ENCODE peak calls at places on chromosomes 7 and 10, in eight cellular contexts. One of them, this sample, is unnamed.

GRCh38 chr7:131231381-131232220 is 96.1 kb upstream of the MKLN1 start:
- DNase-seq in brain microvascular endothelial cell: peak
- DNase-seq in cardiac muscle cell: peak
- DNase-seq in psoas muscle: no peak
- DNase-seq in breast epithelium: no peak
- DNase-seq in sigmoid colon: peak
- DNase-seq in mesenchymal stem cell: peak
- DNase-seq in body of pancreas: no peak
- DNase-seq in this sample: no peak

GRCh38 chr10:73650537-73651331 is 5.1 kb downstream of the SYNPO2L start:
- DNase-seq in brain microvascular endothelial cell: peak
- DNase-seq in cardiac muscle cell: peak
- DNase-seq in psoas muscle: peak
- DNase-seq in breast epithelium: no peak
- DNase-seq in sigmoid colon: no peak
- DNase-seq in mesenchymal stem cell: peak
- DNase-seq in body of pancreas: no peak
- DNase-seq in this sample: peak

GRCh38 chr7:148079206-148079605 is 511.4 kb upstream of the C7orf33 start:
- DNase-seq in brain microvascular endothelial cell: no peak
- DNase-seq in cardiac muscle cell: no peak
- DNase-seq in psoas muscle: no peak
- DNase-seq in breast epithelium: no peak
- DNase-seq in sigmoid colon: no peak
- DNase-seq in mesenchymal stem cell: no peak
- DNase-seq in body of pancreas: no peak
- DNase-seq in this sample: no peak

GRCh38 chr7:136957391-136957790 is 88.9 kb downstream of the CHRM2 start:
- DNase-seq in brain microvascular endothelial cell: peak
- DNase-seq in cardiac muscle cell: no peak
- DNase-seq in psoas muscle: no peak
- DNase-seq in breast epithelium: no peak
- DNase-seq in sigmoid colon: no peak
- DNase-seq in mesenchymal stem cell: peak
- DNase-seq in body of pancreas: no peak
- DNase-seq in this sample: no peak

GRCh38 chr10:4120454-4120853 is 335.4 kb upstream of the KLF6 start:
- DNase-seq in brain microvascular endothelial cell: no peak
- DNase-seq in cardiac muscle cell: no peak
- DNase-seq in psoas muscle: no peak
- DNase-seq in breast epithelium: no peak
- DNase-seq in sigmoid colon: no peak
- DNase-seq in mesenchymal stem cell: peak
- DNase-seq in body of pancreas: no peak
- DNase-seq in this sample: no peak

GRCh38 chr7:44891372-44891771 is 6.0 kb upstream of the PURB start:
- DNase-seq in brain microvascular endothelial cell: no peak
- DNase-seq in cardiac muscle cell: no peak
- DNase-seq in psoas muscle: no peak
- DNase-seq in breast epithelium: no peak
- DNase-seq in sigmoid colon: no peak
- DNase-seq in mesenchymal stem cell: no peak
- DNase-seq in body of pancreas: no peak
- DNase-seq in this sample: no peak

GRCh38 chr10:119209050-119209735 is 1.8 kb downstream of the GRK5 start:
- DNase-seq in brain microvascular endothelial cell: peak
- DNase-seq in cardiac muscle cell: peak
- DNase-seq in psoas muscle: peak
- DNase-seq in breast epithelium: peak
- DNase-seq in sigmoid colon: peak
- DNase-seq in mesenchymal stem cell: peak
- DNase-seq in body of pancreas: peak
- DNase-seq in this sample: no peak

GRCh38 chr7:12322903-12323300 is 80.8 kb downstream of the VWDE start:
- DNase-seq in brain microvascular endothelial cell: no peak
- DNase-seq in cardiac muscle cell: no peak
- DNase-seq in psoas muscle: no peak
- DNase-seq in breast epithelium: no peak
- DNase-seq in sigmoid colon: no peak
- DNase-seq in mesenchymal stem cell: no peak
- DNase-seq in body of pancreas: no peak
- DNase-seq in this sample: no peak

GRCh38 chr10:77010430-77010829 is 627.2 kb downstream of the KCNMA1 start:
- DNase-seq in brain microvascular endothelial cell: no peak
- DNase-seq in cardiac muscle cell: no peak
- DNase-seq in psoas muscle: no peak
- DNase-seq in breast epithelium: no peak
- DNase-seq in sigmoid colon: no peak
- DNase-seq in mesenchymal stem cell: no peak
- DNase-seq in body of pancreas: no peak
- DNase-seq in this sample: no peak

GRCh38 chr7:138833596-138833995 is 35.6 kb upstream of the ATP6V0A4 start:
- DNase-seq in brain microvascular endothelial cell: no peak
- DNase-seq in cardiac muscle cell: no peak
- DNase-seq in psoas muscle: no peak
- DNase-seq in breast epithelium: no peak
- DNase-seq in sigmoid colon: no peak
- DNase-seq in mesenchymal stem cell: no peak
- DNase-seq in body of pancreas: no peak
- DNase-seq in this sample: no peak

GRCh38 chr10:131142446-131143380 is 168.8 kb downstream of the TCERG1L start:
- DNase-seq in brain microvascular endothelial cell: no peak
- DNase-seq in cardiac muscle cell: no peak
- DNase-seq in psoas muscle: no peak
- DNase-seq in breast epithelium: peak
- DNase-seq in sigmoid colon: no peak
- DNase-seq in mesenchymal stem cell: no peak
- DNase-seq in body of pancreas: no peak
- DNase-seq in this sample: no peak

GRCh38 chr10:19250542-19250941 is 201.9 kb downstream of the MALRD1 start:
- DNase-seq in brain microvascular endothelial cell: peak
- DNase-seq in cardiac muscle cell: peak
- DNase-seq in psoas muscle: no peak
- DNase-seq in breast epithelium: no peak
- DNase-seq in sigmoid colon: no peak
- DNase-seq in mesenchymal stem cell: no peak
- DNase-seq in body of pancreas: no peak
- DNase-seq in this sample: no peak

GRCh38 chr7:86939197-86939814 is 120.1 kb downstream of the ELAPOR2 start:
- DNase-seq in brain microvascular endothelial cell: peak
- DNase-seq in cardiac muscle cell: peak
- DNase-seq in psoas muscle: no peak
- DNase-seq in breast epithelium: no peak
- DNase-seq in sigmoid colon: no peak
- DNase-seq in mesenchymal stem cell: peak
- DNase-seq in body of pancreas: peak
- DNase-seq in this sample: peak

GRCh38 chr10:78769526-78769925 is 299.2 kb upstream of the ZMIZ1 start:
- DNase-seq in brain microvascular endothelial cell: no peak
- DNase-seq in cardiac muscle cell: no peak
- DNase-seq in psoas muscle: peak
- DNase-seq in breast epithelium: peak
- DNase-seq in sigmoid colon: no peak
- DNase-seq in mesenchymal stem cell: no peak
- DNase-seq in body of pancreas: no peak
- DNase-seq in this sample: no peak

DNA sequence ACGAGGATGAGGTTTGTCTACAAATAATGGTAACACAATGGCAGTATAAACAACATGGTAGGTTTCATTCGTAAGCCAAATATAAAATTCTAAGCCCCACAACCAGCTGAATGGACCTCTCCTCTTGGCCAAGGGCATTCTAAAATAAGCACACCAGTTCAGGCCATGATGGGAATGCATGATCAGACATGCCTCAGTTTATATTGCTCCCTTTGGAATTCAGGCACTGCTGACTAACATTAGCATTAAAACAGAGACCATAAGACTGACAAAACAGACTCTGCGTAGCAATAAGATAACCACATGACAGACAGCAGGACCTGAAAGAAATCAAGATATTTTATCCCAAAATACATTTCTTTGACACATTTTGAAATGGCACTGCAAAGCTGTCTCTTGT is 125.8 kb downstream of the FAM107B start:
- DNase-seq in brain microvascular endothelial cell: no peak
- DNase-seq in cardiac muscle cell: no peak
- DNase-seq in psoas muscle: no peak
- DNase-seq in breast epithelium: no peak
- DNase-seq in sigmoid colon: no peak
- DNase-seq in mesenchymal stem cell: no peak
- DNase-seq in body of pancreas: no peak
- DNase-seq in this sample: no peak
- H3K4me3 ChIP-seq in brain microvascular endothelial cell: no peak
- H3K4me3 ChIP-seq in cardiac muscle cell: no peak
- H3K4me3 ChIP-seq in psoas muscle: no peak
- H3K4me3 ChIP-seq in breast epithelium: no peak
- H3K4me3 ChIP-seq in sigmoid colon: no peak
- H3K4me3 ChIP-seq in mesenchymal stem cell: no peak
- H3K4me3 ChIP-seq in body of pancreas: no peak
- H3K4me3 ChIP-seq in this sample: no peak

GRCh38 chr7:40965016-40965415 is 737.9 kb downstream of the INHBA start:
- DNase-seq in brain microvascular endothelial cell: no peak
- DNase-seq in cardiac muscle cell: no peak
- DNase-seq in psoas muscle: no peak
- DNase-seq in breast epithelium: no peak
- DNase-seq in sigmoid colon: no peak
- DNase-seq in mesenchymal stem cell: no peak
- DNase-seq in body of pancreas: no peak
- DNase-seq in this sample: no peak

GRCh38 chr7:40964610-40965009 is 738.3 kb downstream of the INHBA start:
- DNase-seq in brain microvascular endothelial cell: no peak
- DNase-seq in cardiac muscle cell: no peak
- DNase-seq in psoas muscle: no peak
- DNase-seq in breast epithelium: no peak
- DNase-seq in sigmoid colon: no peak
- DNase-seq in mesenchymal stem cell: no peak
- DNase-seq in body of pancreas: no peak
- DNase-seq in this sample: no peak

GRCh38 chr7:40969641-40970040 is 733.2 kb downstream of the INHBA start:
- DNase-seq in brain microvascular endothelial cell: no peak
- DNase-seq in cardiac muscle cell: no peak
- DNase-seq in psoas muscle: no peak
- DNase-seq in breast epithelium: no peak
- DNase-seq in sigmoid colon: no peak
- DNase-seq in mesenchymal stem cell: no peak
- DNase-seq in body of pancreas: no peak
- DNase-seq in this sample: no peak

GRCh38 chr7:40966693-40967092 is 736.2 kb downstream of the INHBA start:
- DNase-seq in brain microvascular endothelial cell: no peak
- DNase-seq in cardiac muscle cell: no peak
- DNase-seq in psoas muscle: no peak
- DNase-seq in breast epithelium: no peak
- DNase-seq in sigmoid colon: no peak
- DNase-seq in mesenchymal stem cell: no peak
- DNase-seq in body of pancreas: no peak
- DNase-seq in this sample: no peak

GRCh38 chr7:40965745-40966144 is 737.1 kb downstream of the INHBA start:
- DNase-seq in brain microvascular endothelial cell: no peak
- DNase-seq in cardiac muscle cell: no peak
- DNase-seq in psoas muscle: no peak
- DNase-seq in breast epithelium: no peak
- DNase-seq in sigmoid colon: no peak
- DNase-seq in mesenchymal stem cell: no peak
- DNase-seq in body of pancreas: no peak
- DNase-seq in this sample: no peak
- H3K4me3 ChIP-seq in brain microvascular endothelial cell: no peak
- H3K4me3 ChIP-seq in cardiac muscle cell: no peak
- H3K4me3 ChIP-seq in psoas muscle: no peak
- H3K4me3 ChIP-seq in breast epithelium: no peak
- H3K4me3 ChIP-seq in sigmoid colon: no peak
- H3K4me3 ChIP-seq in mesenchymal stem cell: no peak
- H3K4me3 ChIP-seq in body of pancreas: no peak
- H3K4me3 ChIP-seq in this sample: no peak

GRCh38 chr7:149147072-149147729 is at the start of gene ZNF398:
- DNase-seq in brain microvascular endothelial cell: peak
- DNase-seq in cardiac muscle cell: peak
- DNase-seq in psoas muscle: peak
- DNase-seq in breast epithelium: peak
- DNase-seq in sigmoid colon: peak
- DNase-seq in mesenchymal stem cell: peak
- DNase-seq in body of pancreas: peak
- DNase-seq in this sample: peak

GRCh38 chr7:149154021-149154420 is 6.8 kb downstream of the ZNF398 start:
- DNase-seq in brain microvascular endothelial cell: no peak
- DNase-seq in cardiac muscle cell: no peak
- DNase-seq in psoas muscle: no peak
- DNase-seq in breast epithelium: peak
- DNase-seq in sigmoid colon: no peak
- DNase-seq in mesenchymal stem cell: no peak
- DNase-seq in body of pancreas: no peak
- DNase-seq in this sample: no peak

GRCh38 chr7:149147730-149148653 is 739 bp downstream of the ZNF398 start:
- DNase-seq in brain microvascular endothelial cell: peak
- DNase-seq in cardiac muscle cell: peak
- DNase-seq in psoas muscle: peak
- DNase-seq in breast epithelium: peak
- DNase-seq in sigmoid colon: peak
- DNase-seq in mesenchymal stem cell: peak
- DNase-seq in body of pancreas: peak
- DNase-seq in this sample: no peak

GRCh38 chr7:149153346-149153745 is 6.1 kb downstream of the ZNF398 start:
- DNase-seq in brain microvascular endothelial cell: no peak
- DNase-seq in cardiac muscle cell: no peak
- DNase-seq in psoas muscle: no peak
- DNase-seq in breast epithelium: no peak
- DNase-seq in sigmoid colon: no peak
- DNase-seq in mesenchymal stem cell: no peak
- DNase-seq in body of pancreas: no peak
- DNase-seq in this sample: no peak

GRCh38 chr7:149150981-149151380 is 3.7 kb downstream of the ZNF398 start:
- DNase-seq in brain microvascular endothelial cell: no peak
- DNase-seq in cardiac muscle cell: no peak
- DNase-seq in psoas muscle: no peak
- DNase-seq in breast epithelium: no peak
- DNase-seq in sigmoid colon: no peak
- DNase-seq in mesenchymal stem cell: no peak
- DNase-seq in body of pancreas: no peak
- DNase-seq in this sample: no peak
- H3K4me3 ChIP-seq in brain microvascular endothelial cell: no peak
- H3K4me3 ChIP-seq in cardiac muscle cell: no peak
- H3K4me3 ChIP-seq in psoas muscle: no peak
- H3K4me3 ChIP-seq in breast epithelium: no peak
- H3K4me3 ChIP-seq in sigmoid colon: no peak
- H3K4me3 ChIP-seq in mesenchymal stem cell: no peak
- H3K4me3 ChIP-seq in body of pancreas: no peak
- H3K4me3 ChIP-seq in this sample: no peak

DNA sequence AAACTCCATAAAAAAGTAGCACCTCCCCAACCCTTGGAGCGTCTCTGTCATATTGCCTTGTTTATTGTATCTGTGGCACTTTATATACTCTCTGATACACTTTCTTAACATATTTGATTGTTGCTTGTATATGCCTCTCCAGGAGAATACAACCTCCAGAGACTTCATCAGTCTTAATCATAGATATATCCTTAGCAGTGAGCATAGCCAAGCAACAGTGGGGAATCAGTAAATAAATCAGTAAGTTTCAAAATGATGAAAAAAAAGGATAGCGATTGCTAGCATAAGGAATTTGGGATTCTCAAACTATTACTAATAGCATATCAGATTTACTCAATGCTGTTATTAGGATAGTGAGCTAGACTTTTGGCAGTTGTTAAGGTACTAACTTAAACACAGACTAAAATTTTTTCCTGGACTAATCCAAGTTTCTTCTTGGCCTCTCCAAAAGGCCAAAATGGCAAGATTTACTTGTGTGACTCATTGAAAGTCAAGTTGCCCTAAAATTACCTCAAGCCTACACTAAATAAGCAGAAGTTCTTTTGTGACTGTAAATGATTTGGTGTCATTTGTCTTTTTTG is 177.9 kb downstream of the CHN2 start:
- DNase-seq in brain microvascular endothelial cell: no peak
- DNase-seq in cardiac muscle cell: no peak
- DNase-seq in psoas muscle: no peak
- DNase-seq in breast epithelium: no peak
- DNase-seq in sigmoid colon: no peak
- DNase-seq in mesenchymal stem cell: no peak
- DNase-seq in body of pancreas: no peak
- DNase-seq in this sample: no peak
- H3K4me3 ChIP-seq in brain microvascular endothelial cell: no peak
- H3K4me3 ChIP-seq in cardiac muscle cell: no peak
- H3K4me3 ChIP-seq in psoas muscle: no peak
- H3K4me3 ChIP-seq in breast epithelium: no peak
- H3K4me3 ChIP-seq in sigmoid colon: no peak
- H3K4me3 ChIP-seq in mesenchymal stem cell: no peak
- H3K4me3 ChIP-seq in body of pancreas: no peak
- H3K4me3 ChIP-seq in this sample: no peak